ENCODE peak calls at places on chromosomes 12 and 14, in ten cellular contexts. One of them, this sample, is unnamed.

GRCh38 chr14:59428581-59429012 is 36.6 kb downstream of the GPR135 start:
- DNase-seq in esophagus muscularis mucosa: no peak
- DNase-seq in AG04450: peak; percentile 32
- DNase-seq in neural progenitor cell: no peak
- DNase-seq in left ventricle myocardium inferior: no peak
- DNase-seq in SK-N-SH: no peak
- DNase-seq in Panc1: no peak
- DNase-seq in heart left ventricle: no peak
- DNase-seq in A549: no peak
- DNase-seq in tibial artery: no peak
- DNase-seq in this sample: no peak

GRCh38 chr12:44558340-44559100 is 317.6 kb downstream of the NELL2 start:
- DNase-seq in esophagus muscularis mucosa: no peak
- DNase-seq in AG04450: no peak
- DNase-seq in neural progenitor cell: no peak
- DNase-seq in left ventricle myocardium inferior: no peak
- DNase-seq in SK-N-SH: no peak
- DNase-seq in Panc1: no peak
- DNase-seq in heart left ventricle: no peak
- DNase-seq in A549: no peak
- DNase-seq in tibial artery: no peak
- DNase-seq in this sample: no peak

GRCh38 chr14:33307691-33308369 is 369.2 kb downstream of the NPAS3 start:
- DNase-seq in esophagus muscularis mucosa: no peak
- DNase-seq in AG04450: no peak
- DNase-seq in neural progenitor cell: peak; percentile 35
- DNase-seq in left ventricle myocardium inferior: no peak
- DNase-seq in SK-N-SH: peak; percentile 27
- DNase-seq in Panc1: no peak
- DNase-seq in heart left ventricle: peak; percentile 63
- DNase-seq in A549: no peak
- DNase-seq in tibial artery: peak; percentile 65
- DNase-seq in this sample: no peak

GRCh38 chr12:24711056-24711455 is 237.8 kb downstream of the BCAT1 start:
- DNase-seq in esophagus muscularis mucosa: no peak
- DNase-seq in AG04450: no peak
- DNase-seq in neural progenitor cell: no peak
- DNase-seq in left ventricle myocardium inferior: no peak
- DNase-seq in SK-N-SH: no peak
- DNase-seq in Panc1: no peak
- DNase-seq in heart left ventricle: no peak
- DNase-seq in A549: no peak
- DNase-seq in tibial artery: no peak
- DNase-seq in this sample: no peak

GRCh38 chr14:81550001-81550642 is 16.5 kb upstream of the SEL1L start:
- DNase-seq in esophagus muscularis mucosa: no peak
- DNase-seq in AG04450: no peak
- DNase-seq in neural progenitor cell: no peak
- DNase-seq in left ventricle myocardium inferior: no peak
- DNase-seq in SK-N-SH: no peak
- DNase-seq in Panc1: no peak
- DNase-seq in heart left ventricle: no peak
- DNase-seq in A549: no peak
- DNase-seq in tibial artery: no peak
- DNase-seq in this sample: no peak

GRCh38 chr12:98745578-98746391 is 100.7 kb downstream of the APAF1 start:
- DNase-seq in esophagus muscularis mucosa: peak; percentile 84
- DNase-seq in AG04450: no peak
- DNase-seq in neural progenitor cell: peak; percentile 26
- DNase-seq in left ventricle myocardium inferior: no peak
- DNase-seq in SK-N-SH: peak; percentile 48
- DNase-seq in Panc1: no peak
- DNase-seq in heart left ventricle: no peak
- DNase-seq in A549: no peak
- DNase-seq in tibial artery: no peak
- DNase-seq in this sample: no peak

GRCh38 chr12:48686615-48687334 is 4.7 kb upstream of the KANSL2 start:
- DNase-seq in esophagus muscularis mucosa: no peak
- DNase-seq in AG04450: no peak
- DNase-seq in neural progenitor cell: no peak
- DNase-seq in left ventricle myocardium inferior: no peak
- DNase-seq in SK-N-SH: no peak
- DNase-seq in Panc1: no peak
- DNase-seq in heart left ventricle: no peak
- DNase-seq in A549: no peak
- DNase-seq in tibial artery: no peak
- DNase-seq in this sample: no peak

GRCh38 chr14:72169521-72169920 is 237.3 kb downstream of the RGS6 start:
- DNase-seq in esophagus muscularis mucosa: no peak
- DNase-seq in AG04450: no peak
- DNase-seq in neural progenitor cell: no peak
- DNase-seq in left ventricle myocardium inferior: no peak
- DNase-seq in SK-N-SH: peak; percentile 7
- DNase-seq in Panc1: no peak
- DNase-seq in heart left ventricle: no peak
- DNase-seq in A549: no peak
- DNase-seq in tibial artery: no peak
- DNase-seq in this sample: no peak

GRCh38 chr12:45601888-45602287 is 127.6 kb upstream of the ARID2 start:
- DNase-seq in esophagus muscularis mucosa: no peak
- DNase-seq in AG04450: no peak
- DNase-seq in neural progenitor cell: no peak
- DNase-seq in left ventricle myocardium inferior: no peak
- DNase-seq in SK-N-SH: peak; percentile 68
- DNase-seq in Panc1: no peak
- DNase-seq in heart left ventricle: no peak
- DNase-seq in A549: no peak
- DNase-seq in tibial artery: no peak
- DNase-seq in this sample: no peak

DNA sequence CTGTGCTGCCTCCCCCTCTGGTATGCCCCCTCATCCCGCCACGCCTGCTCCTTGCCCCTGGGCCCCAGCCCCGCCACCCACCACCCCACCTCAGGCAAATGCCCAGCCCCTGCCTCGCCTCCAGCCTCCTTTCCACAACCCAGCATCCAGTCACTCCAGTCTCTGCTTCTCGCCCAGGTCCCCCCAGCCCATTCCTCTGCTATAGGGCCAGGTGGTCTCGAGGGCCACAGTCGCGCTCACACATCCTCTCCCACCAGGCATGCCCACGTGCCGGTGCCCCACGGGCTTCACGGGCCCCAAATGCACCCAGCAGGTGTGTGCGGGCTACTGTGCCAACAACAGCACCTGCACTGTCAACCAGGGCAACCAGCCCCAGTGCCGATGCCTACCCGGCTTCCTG is 6.1 kb upstream of the NXPH4 start:
- DNase-seq in esophagus muscularis mucosa: no peak
- DNase-seq in AG04450: no peak
- DNase-seq in neural progenitor cell: no peak
- DNase-seq in left ventricle myocardium inferior: no peak
- DNase-seq in SK-N-SH: no peak
- DNase-seq in Panc1: no peak
- DNase-seq in heart left ventricle: no peak
- DNase-seq in A549: no peak
- DNase-seq in tibial artery: no peak
- DNase-seq in this sample: no peak
- H3K27ac ChIP-seq in esophagus muscularis mucosa: no peak overlapping the region
- H3K27ac ChIP-seq in AG04450: no peak overlapping the region
- H3K27ac ChIP-seq in neural progenitor cell: no peak overlapping the region
- H3K27ac ChIP-seq in left ventricle myocardium inferior: no peak overlapping the region
- H3K27ac ChIP-seq in SK-N-SH: no peak overlapping the region
- H3K27ac ChIP-seq in Panc1: no peak overlapping the region
- H3K27ac ChIP-seq in heart left ventricle: no peak overlapping the region
- H3K27ac ChIP-seq in A549: no peak overlapping the region
- H3K27ac ChIP-seq in tibial artery: no peak overlapping the region
- H3K27ac ChIP-seq in this sample: no peak overlapping the region

DNA sequence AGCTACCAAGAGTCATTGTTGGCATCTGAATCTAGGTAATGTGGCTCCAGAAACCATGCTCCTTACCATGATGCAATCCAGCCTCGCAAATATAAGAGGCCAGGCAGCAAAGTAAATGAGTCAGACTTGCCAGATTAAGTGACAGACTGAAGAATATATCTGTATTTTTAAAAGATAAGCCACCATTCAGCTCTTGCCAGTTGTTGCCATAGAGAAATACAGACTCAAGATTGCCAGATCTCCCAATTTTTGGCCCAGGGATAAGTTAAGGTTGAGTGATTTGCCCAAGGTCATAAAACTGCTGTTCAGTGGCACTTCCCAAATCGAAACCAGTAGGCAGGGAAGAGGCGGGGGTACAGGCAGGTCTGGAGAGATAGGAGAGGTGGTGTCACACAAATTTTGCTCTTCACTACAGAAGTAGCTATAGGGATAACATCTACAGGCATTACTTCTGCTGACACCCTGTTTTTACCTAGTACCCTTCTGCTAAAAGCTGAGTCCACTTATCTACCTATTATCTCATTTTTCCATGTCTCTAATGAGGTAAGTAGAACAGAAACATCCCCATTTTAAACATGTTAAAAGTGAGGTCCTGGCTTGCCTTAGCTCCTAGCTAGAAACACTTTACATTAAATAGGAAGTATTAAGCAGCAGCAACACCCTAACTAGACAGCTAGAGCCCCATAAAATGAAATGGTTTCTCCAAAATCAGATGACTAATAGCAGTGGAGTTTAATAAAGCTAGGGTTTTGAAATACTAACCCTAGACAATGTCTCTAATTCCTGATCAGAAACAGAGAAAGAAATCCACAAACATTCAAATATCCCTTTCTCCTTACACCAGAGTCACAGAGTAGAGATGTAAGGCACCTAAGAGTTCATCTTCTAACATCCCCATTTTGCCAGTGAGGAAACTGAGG is 19.5 kb downstream of the DCAF5 start:
- DNase-seq in esophagus muscularis mucosa: no peak
- DNase-seq in AG04450: no peak
- DNase-seq in neural progenitor cell: no peak
- DNase-seq in left ventricle myocardium inferior: no peak
- DNase-seq in SK-N-SH: peak; percentile 28
- DNase-seq in Panc1: no peak
- DNase-seq in heart left ventricle: no peak
- DNase-seq in A549: no peak
- DNase-seq in tibial artery: no peak
- DNase-seq in this sample: no peak
- H3K27ac ChIP-seq in esophagus muscularis mucosa: peak overlapping the region; percentile 9
- H3K27ac ChIP-seq in AG04450: no peak overlapping the region
- H3K27ac ChIP-seq in neural progenitor cell: no peak overlapping the region
- H3K27ac ChIP-seq in left ventricle myocardium inferior: peak overlapping the region; percentile 9
- H3K27ac ChIP-seq in SK-N-SH: peak overlapping the region; percentile 85
- H3K27ac ChIP-seq in Panc1: peak overlapping the region; percentile 76
- H3K27ac ChIP-seq in heart left ventricle: no peak overlapping the region
- H3K27ac ChIP-seq in A549: peak overlapping the region; percentile 78
- H3K27ac ChIP-seq in tibial artery: no peak overlapping the region
- H3K27ac ChIP-seq in this sample: no peak overlapping the region

GRCh38 chr12:3005736-3006135 is 46.5 kb downstream of the TEAD4 start:
- DNase-seq in esophagus muscularis mucosa: no peak
- DNase-seq in AG04450: no peak
- DNase-seq in neural progenitor cell: no peak
- DNase-seq in left ventricle myocardium inferior: no peak
- DNase-seq in SK-N-SH: no peak
- DNase-seq in Panc1: no peak
- DNase-seq in heart left ventricle: no peak
- DNase-seq in A549: no peak
- DNase-seq in tibial artery: no peak
- DNase-seq in this sample: no peak

GRCh38 chr12:3009780-3010179 is 50.6 kb downstream of the TEAD4 start:
- DNase-seq in esophagus muscularis mucosa: no peak
- DNase-seq in AG04450: no peak
- DNase-seq in neural progenitor cell: no peak
- DNase-seq in left ventricle myocardium inferior: no peak
- DNase-seq in SK-N-SH: no peak
- DNase-seq in Panc1: no peak
- DNase-seq in heart left ventricle: no peak
- DNase-seq in A549: no peak
- DNase-seq in tibial artery: no peak
- DNase-seq in this sample: no peak

GRCh38 chr12:3012786-3013185 is 53.6 kb downstream of the TEAD4 start:
- DNase-seq in esophagus muscularis mucosa: no peak
- DNase-seq in AG04450: no peak
- DNase-seq in neural progenitor cell: no peak
- DNase-seq in left ventricle myocardium inferior: no peak
- DNase-seq in SK-N-SH: no peak
- DNase-seq in Panc1: no peak
- DNase-seq in heart left ventricle: no peak
- DNase-seq in A549: no peak
- DNase-seq in tibial artery: no peak
- DNase-seq in this sample: no peak

GRCh38 chr12:3014641-3015040 is 55.4 kb downstream of the TEAD4 start:
- DNase-seq in esophagus muscularis mucosa: no peak
- DNase-seq in AG04450: no peak
- DNase-seq in neural progenitor cell: no peak
- DNase-seq in left ventricle myocardium inferior: peak; percentile 27
- DNase-seq in SK-N-SH: no peak
- DNase-seq in Panc1: no peak
- DNase-seq in heart left ventricle: no peak
- DNase-seq in A549: no peak
- DNase-seq in tibial artery: no peak
- DNase-seq in this sample: no peak

DNA sequence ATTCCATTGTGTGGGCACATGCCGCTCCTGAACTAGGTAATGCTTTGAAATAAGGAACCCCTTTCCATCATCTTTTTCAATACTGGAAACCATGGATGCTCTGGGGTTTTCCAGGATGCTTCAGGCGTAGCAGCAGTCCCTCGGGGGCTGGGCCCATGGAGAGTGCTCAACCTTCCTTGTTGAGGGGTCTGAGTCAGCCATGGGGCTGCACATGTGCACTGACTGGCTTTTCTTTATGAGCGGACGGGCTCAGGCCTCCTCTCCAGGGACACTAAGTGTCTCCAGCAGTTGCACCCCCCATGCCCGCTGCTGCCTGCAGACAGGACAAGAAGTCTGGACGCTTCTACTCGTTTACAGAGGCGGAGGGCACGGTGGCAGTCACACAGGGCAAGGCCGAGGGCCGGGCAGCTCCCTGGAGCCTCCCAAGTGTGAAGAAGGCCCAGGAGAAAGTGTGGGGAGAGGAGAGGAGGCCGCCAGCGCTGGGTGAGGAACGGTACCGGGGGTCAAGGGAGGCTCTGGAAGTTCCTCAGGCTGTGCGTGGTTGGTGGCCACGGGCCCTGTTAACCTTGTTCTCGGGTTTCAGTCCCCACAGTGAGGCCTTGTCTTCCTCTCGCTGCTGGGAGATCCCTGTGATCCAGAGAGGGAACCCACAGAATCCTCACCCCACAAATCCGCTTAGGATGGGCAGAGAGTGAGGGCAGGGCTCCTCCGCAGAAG is 51.2 kb downstream of the TEAD4 start:
- DNase-seq in esophagus muscularis mucosa: no peak
- DNase-seq in AG04450: no peak
- DNase-seq in neural progenitor cell: no peak
- DNase-seq in left ventricle myocardium inferior: no peak
- DNase-seq in SK-N-SH: no peak
- DNase-seq in Panc1: no peak
- DNase-seq in heart left ventricle: no peak
- DNase-seq in A549: no peak
- DNase-seq in tibial artery: no peak
- DNase-seq in this sample: no peak
- H3K27ac ChIP-seq in esophagus muscularis mucosa: no peak overlapping the region
- H3K27ac ChIP-seq in AG04450: no peak overlapping the region
- H3K27ac ChIP-seq in neural progenitor cell: no peak overlapping the region
- H3K27ac ChIP-seq in left ventricle myocardium inferior: no peak overlapping the region
- H3K27ac ChIP-seq in SK-N-SH: no peak overlapping the region
- H3K27ac ChIP-seq in Panc1: no peak overlapping the region
- H3K27ac ChIP-seq in heart left ventricle: no peak overlapping the region
- H3K27ac ChIP-seq in A549: no peak overlapping the region
- H3K27ac ChIP-seq in tibial artery: no peak overlapping the region
- H3K27ac ChIP-seq in this sample: no peak overlapping the region

GRCh38 chr14:36254020-36254614 is 66.3 kb downstream of the MBIP start:
- DNase-seq in esophagus muscularis mucosa: no peak
- DNase-seq in AG04450: no peak
- DNase-seq in neural progenitor cell: peak; percentile 44
- DNase-seq in left ventricle myocardium inferior: no peak
- DNase-seq in SK-N-SH: no peak
- DNase-seq in Panc1: no peak
- DNase-seq in heart left ventricle: no peak
- DNase-seq in A549: no peak
- DNase-seq in tibial artery: no peak
- DNase-seq in this sample: no peak
- H3K27ac ChIP-seq in esophagus muscularis mucosa: no peak overlapping the region
- H3K27ac ChIP-seq in AG04450: no peak overlapping the region
- H3K27ac ChIP-seq in neural progenitor cell: no peak overlapping the region
- H3K27ac ChIP-seq in left ventricle myocardium inferior: no peak overlapping the region
- H3K27ac ChIP-seq in SK-N-SH: no peak overlapping the region
- H3K27ac ChIP-seq in Panc1: no peak overlapping the region
- H3K27ac ChIP-seq in heart left ventricle: no peak overlapping the region
- H3K27ac ChIP-seq in A549: no peak overlapping the region
- H3K27ac ChIP-seq in tibial artery: no peak overlapping the region
- H3K27ac ChIP-seq in this sample: no peak overlapping the region